ENCODE peak calls at places on chromosomes 13 and 19, in five cellular contexts. One of them, this sample, is unnamed. For H3K27me3, the result is how much of the 10 kb centered on the place peaks cover.

GRCh38 chr13:22789027-22789593 is 391.7 kb upstream of the SGCG start:
- DNase-seq in adipocyte: no peak
- DNase-seq in vagina: no peak
- DNase-seq in breast epithelium: no peak
- DNase-seq in left ventricle myocardium inferior: no peak
- DNase-seq in this sample: no peak

GRCh38 chr19:48544856-48545750 is 6.9 kb upstream of the SULT2B1 start:
- DNase-seq in adipocyte: no peak
- DNase-seq in vagina: no peak
- DNase-seq in breast epithelium: no peak
- DNase-seq in left ventricle myocardium inferior: no peak
- DNase-seq in this sample: no peak

GRCh38 chr13:73300718-73301425 is 242.1 kb downstream of the KLF5 start:
- DNase-seq in adipocyte: no peak
- DNase-seq in vagina: no peak
- DNase-seq in breast epithelium: no peak
- DNase-seq in left ventricle myocardium inferior: no peak
- DNase-seq in this sample: no peak

GRCh38 chr13:53064721-53065120 is 36.1 kb downstream of the OLFM4 start:
- DNase-seq in adipocyte: no peak
- DNase-seq in vagina: no peak
- DNase-seq in breast epithelium: no peak
- DNase-seq in left ventricle myocardium inferior: no peak
- DNase-seq in this sample: no peak

GRCh38 chr13:23709521-23709920 is 139.3 kb downstream of the TNFRSF19 start:
- DNase-seq in adipocyte: no peak
- DNase-seq in vagina: no peak
- DNase-seq in breast epithelium: no peak
- DNase-seq in left ventricle myocardium inferior: no peak
- DNase-seq in this sample: no peak

GRCh38 chr19:611506-611869 is 21.8 kb downstream of the HCN2 start:
- DNase-seq in adipocyte: peak
- DNase-seq in vagina: no peak
- DNase-seq in breast epithelium: no peak
- DNase-seq in left ventricle myocardium inferior: no peak
- DNase-seq in this sample: peak

GRCh38 chr13:63279136-63279535 is 1863.5 kb upstream of the PCDH20 start:
- DNase-seq in adipocyte: no peak
- DNase-seq in vagina: no peak
- DNase-seq in breast epithelium: no peak
- DNase-seq in left ventricle myocardium inferior: no peak
- DNase-seq in this sample: no peak

GRCh38 chr19:6100284-6100915 is 9.9 kb downstream of the RFX2 start:
- DNase-seq in adipocyte: no peak
- DNase-seq in vagina: no peak
- DNase-seq in breast epithelium: no peak
- DNase-seq in left ventricle myocardium inferior: no peak
- DNase-seq in this sample: no peak

GRCh38 chr13:23147264-23147663 is 33.5 kb upstream of the SGCG start:
- DNase-seq in adipocyte: no peak
- DNase-seq in vagina: no peak
- DNase-seq in breast epithelium: no peak
- DNase-seq in left ventricle myocardium inferior: no peak
- DNase-seq in this sample: no peak

GRCh38 chr13:73952683-73953082 is 181.5 kb downstream of the KLF12 start:
- DNase-seq in adipocyte: no peak
- DNase-seq in vagina: no peak
- DNase-seq in breast epithelium: no peak
- DNase-seq in left ventricle myocardium inferior: no peak
- DNase-seq in this sample: peak

GRCh38 chr19:55484571-55485438 is at the start of gene NAT14:
- DNase-seq in adipocyte: peak
- DNase-seq in vagina: no peak
- DNase-seq in breast epithelium: no peak
- DNase-seq in left ventricle myocardium inferior: peak
- DNase-seq in this sample: no peak

GRCh38 chr19:5711713-5712161 is 8.2 kb downstream of the LONP1 start:
- DNase-seq in adipocyte: no peak
- DNase-seq in vagina: no peak
- DNase-seq in breast epithelium: no peak
- DNase-seq in left ventricle myocardium inferior: no peak
- DNase-seq in this sample: no peak

GRCh38 chr19:17379221-17379631 is 2.1 kb upstream of the PLVAP start:
- DNase-seq in adipocyte: no peak
- DNase-seq in vagina: no peak
- DNase-seq in breast epithelium: no peak
- DNase-seq in left ventricle myocardium inferior: no peak
- DNase-seq in this sample: no peak

GRCh38 chr19:1084024-1084868 is 10.9 kb downstream of the POLR2E start:
- DNase-seq in adipocyte: no peak
- DNase-seq in vagina: no peak
- DNase-seq in breast epithelium: no peak
- DNase-seq in left ventricle myocardium inferior: no peak
- DNase-seq in this sample: no peak

GRCh38 chr13:35144496-35144895 is 202.4 kb downstream of the NBEA start:
- DNase-seq in adipocyte: peak
- DNase-seq in vagina: no peak
- DNase-seq in breast epithelium: no peak
- DNase-seq in left ventricle myocardium inferior: no peak
- DNase-seq in this sample: peak

GRCh38 chr19:3367572-3368440 is 1.4 kb downstream of the NFIC start:
- DNase-seq in adipocyte: no peak
- DNase-seq in vagina: no peak
- DNase-seq in breast epithelium: no peak
- DNase-seq in left ventricle myocardium inferior: no peak
- DNase-seq in this sample: no peak

DNA sequence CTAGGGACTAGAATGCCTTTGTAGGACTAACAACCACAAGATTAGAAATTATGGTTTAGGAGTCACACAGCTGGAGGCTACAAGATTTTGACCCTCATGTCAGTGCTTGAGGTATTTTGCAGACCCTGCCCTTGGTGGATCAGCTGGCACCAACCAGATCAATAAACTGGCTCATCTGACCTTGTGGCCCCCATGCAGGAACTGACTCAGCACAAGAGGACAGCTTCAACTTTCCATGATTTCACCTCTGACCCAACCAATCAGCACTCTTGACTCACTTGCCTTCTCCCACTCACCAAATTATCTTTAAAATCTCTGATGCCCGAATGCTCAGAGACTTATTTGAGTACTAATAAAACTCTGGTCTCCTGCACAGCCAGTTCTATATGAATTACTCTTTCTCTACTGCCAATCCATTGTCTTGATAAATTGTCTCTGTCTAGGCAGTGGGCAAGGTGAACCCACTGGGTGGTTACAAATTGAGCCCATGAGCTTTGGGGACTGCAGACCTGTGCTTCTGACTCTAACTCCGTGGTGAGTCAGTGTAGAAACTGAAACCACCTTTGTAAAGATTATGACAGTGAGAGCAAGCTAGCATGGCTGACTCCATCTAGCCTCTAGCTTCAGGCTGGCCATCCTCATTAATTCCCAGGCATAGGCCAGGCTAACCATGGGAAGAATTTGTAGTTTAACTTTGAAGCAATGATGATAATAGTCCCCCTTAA is 33.8 kb upstream of the CEACAM8 start:
- DNase-seq in adipocyte: no peak
- DNase-seq in vagina: no peak
- DNase-seq in breast epithelium: no peak
- DNase-seq in left ventricle myocardium inferior: no peak
- DNase-seq in this sample: no peak
- H3K27me3 ChIP-seq in adipocyte: under half
- H3K27me3 ChIP-seq in vagina: under half
- H3K27me3 ChIP-seq in breast epithelium: under half
- H3K27me3 ChIP-seq in left ventricle myocardium inferior: under half
- H3K27me3 ChIP-seq in this sample: under half

DNA sequence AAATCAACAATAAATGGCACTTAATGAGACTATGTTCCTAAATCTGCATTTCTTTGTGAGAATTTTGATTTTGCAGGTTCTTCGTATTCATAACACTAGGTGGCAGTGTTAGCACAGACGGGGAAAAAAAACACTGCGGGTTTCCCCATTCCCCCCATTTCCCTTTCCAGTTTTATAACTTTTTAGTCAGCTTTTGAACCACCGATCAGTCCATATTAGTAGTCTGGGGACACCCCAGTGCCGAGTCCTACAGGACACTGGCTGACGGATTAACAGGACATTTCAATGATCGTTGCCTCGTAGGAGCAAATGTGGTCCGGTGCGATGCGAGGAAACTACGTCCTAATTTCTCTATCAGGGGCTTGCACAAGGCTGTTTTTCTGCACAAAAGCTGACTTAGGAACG is 234.3 kb downstream of the LMO7 start:
- DNase-seq in adipocyte: peak
- DNase-seq in vagina: no peak
- DNase-seq in breast epithelium: no peak
- DNase-seq in left ventricle myocardium inferior: no peak
- DNase-seq in this sample: no peak
- H3K4me3 ChIP-seq in adipocyte: peak
- H3K4me3 ChIP-seq in vagina: peak
- H3K4me3 ChIP-seq in breast epithelium: peak
- H3K4me3 ChIP-seq in left ventricle myocardium inferior: peak
- H3K4me3 ChIP-seq in this sample: peak

GRCh38 chr19:38975861-38976271 is 324 bp upstream of the FBXO17 start:
- DNase-seq in adipocyte: peak
- DNase-seq in vagina: no peak
- DNase-seq in breast epithelium: no peak
- DNase-seq in left ventricle myocardium inferior: no peak
- DNase-seq in this sample: no peak

GRCh38 chr19:38979867-38980266 is 4.3 kb upstream of the FBXO17 start:
- DNase-seq in adipocyte: no peak
- DNase-seq in vagina: no peak
- DNase-seq in breast epithelium: no peak
- DNase-seq in left ventricle myocardium inferior: no peak
- DNase-seq in this sample: no peak

GRCh38 chr19:38977445-38978314 is 2.1 kb upstream of the FBXO17 start:
- DNase-seq in adipocyte: no peak
- DNase-seq in vagina: no peak
- DNase-seq in breast epithelium: no peak
- DNase-seq in left ventricle myocardium inferior: no peak
- DNase-seq in this sample: no peak

GRCh38 chr19:38980583-38981374 is 5.2 kb upstream of the FBXO17 start:
- DNase-seq in adipocyte: no peak
- DNase-seq in vagina: no peak
- DNase-seq in breast epithelium: no peak
- DNase-seq in left ventricle myocardium inferior: no peak
- DNase-seq in this sample: no peak

DNA sequence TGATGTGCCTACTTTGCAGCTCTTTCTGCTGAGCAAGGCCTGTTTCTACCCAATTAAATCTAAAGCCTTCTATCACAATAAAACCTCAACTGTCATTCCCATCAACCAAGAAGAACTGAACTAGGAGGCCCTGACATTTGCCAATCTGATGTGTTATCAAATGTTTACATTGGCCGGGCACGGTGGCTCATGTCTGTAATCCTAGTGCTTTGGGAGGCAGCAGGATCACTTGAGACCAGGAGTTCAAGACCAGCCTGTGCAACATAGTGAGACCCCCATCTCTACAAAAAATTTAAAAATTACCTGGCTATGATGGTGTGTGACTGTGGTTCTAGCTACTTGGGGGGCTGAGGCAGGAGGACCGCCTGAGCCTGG is 2.8 kb upstream of the FBXO17 start:
- DNase-seq in adipocyte: no peak
- DNase-seq in vagina: no peak
- DNase-seq in breast epithelium: no peak
- DNase-seq in left ventricle myocardium inferior: no peak
- DNase-seq in this sample: no peak
- H3K27me3 ChIP-seq in adipocyte: under half
- H3K27me3 ChIP-seq in vagina: under half
- H3K27me3 ChIP-seq in breast epithelium: under half
- H3K27me3 ChIP-seq in left ventricle myocardium inferior: half or more
- H3K27me3 ChIP-seq in this sample: under half

GRCh38 chr13:60162096-60162495 is 1.6 kb downstream of the DIAPH3 start:
- DNase-seq in adipocyte: no peak
- DNase-seq in vagina: no peak
- DNase-seq in breast epithelium: no peak
- DNase-seq in left ventricle myocardium inferior: no peak
- DNase-seq in this sample: no peak
- H3K4me3 ChIP-seq in adipocyte: no peak
- H3K4me3 ChIP-seq in vagina: no peak
- H3K4me3 ChIP-seq in breast epithelium: no peak
- H3K4me3 ChIP-seq in left ventricle myocardium inferior: no peak
- H3K4me3 ChIP-seq in this sample: no peak

GRCh38 chr13:28539625-28540286 is 44.8 kb upstream of the FLT1 start:
- DNase-seq in adipocyte: no peak
- DNase-seq in vagina: no peak
- DNase-seq in breast epithelium: no peak
- DNase-seq in left ventricle myocardium inferior: no peak
- DNase-seq in this sample: no peak
- H3K27me3 ChIP-seq in adipocyte: under half
- H3K27me3 ChIP-seq in vagina: under half
- H3K27me3 ChIP-seq in breast epithelium: under half
- H3K27me3 ChIP-seq in left ventricle myocardium inferior: under half
- H3K27me3 ChIP-seq in this sample: under half

DNA sequence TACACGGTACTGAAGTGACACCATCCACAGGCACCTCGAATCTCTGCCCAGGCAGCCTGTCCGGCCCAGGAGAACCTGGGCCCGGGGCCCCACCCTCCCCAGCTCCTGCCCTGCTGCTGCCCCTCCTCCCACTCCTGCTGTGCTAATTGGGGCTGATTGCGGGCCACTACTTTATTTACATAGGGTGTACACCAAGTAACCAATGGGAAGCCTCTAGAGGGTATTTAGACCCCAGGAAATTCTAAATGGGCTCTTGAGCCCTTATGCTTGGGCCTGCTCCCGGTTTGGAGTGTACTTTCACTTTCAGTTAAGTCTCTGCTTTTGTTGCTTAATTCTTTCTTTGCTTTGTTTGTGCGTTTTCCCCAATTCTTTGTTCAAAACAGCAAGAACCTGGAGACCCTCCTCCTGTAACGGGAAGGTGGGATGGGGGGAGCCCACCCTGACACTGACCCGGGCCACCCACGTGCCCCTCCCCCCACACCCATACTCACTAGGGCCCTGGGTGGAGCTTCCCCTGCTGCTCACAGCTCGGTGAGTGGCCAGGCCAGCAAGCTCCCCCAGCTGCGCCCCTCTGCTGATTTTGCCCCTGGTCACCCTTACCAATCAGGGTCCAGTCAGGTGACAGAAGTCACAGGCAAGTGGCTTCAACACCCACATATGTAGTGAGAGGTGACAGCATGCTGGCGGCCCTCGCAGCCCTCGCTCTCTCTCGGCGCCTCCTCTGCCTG is 9.4 kb downstream of the SCGB2B2 start:
- DNase-seq in adipocyte: peak
- DNase-seq in vagina: no peak
- DNase-seq in breast epithelium: no peak
- DNase-seq in left ventricle myocardium inferior: no peak
- DNase-seq in this sample: no peak
- H3K4me3 ChIP-seq in adipocyte: peak
- H3K4me3 ChIP-seq in vagina: peak
- H3K4me3 ChIP-seq in breast epithelium: peak
- H3K4me3 ChIP-seq in left ventricle myocardium inferior: peak
- H3K4me3 ChIP-seq in this sample: peak

GRCh38 chr19:30369833-30370232 is 2.4 kb upstream of the ZNF536 start:
- DNase-seq in adipocyte: no peak
- DNase-seq in vagina: no peak
- DNase-seq in breast epithelium: no peak
- DNase-seq in left ventricle myocardium inferior: no peak
- DNase-seq in this sample: no peak
- H3K27me3 ChIP-seq in adipocyte: under half
- H3K27me3 ChIP-seq in vagina: under half
- H3K27me3 ChIP-seq in breast epithelium: under half
- H3K27me3 ChIP-seq in left ventricle myocardium inferior: half or more
- H3K27me3 ChIP-seq in this sample: under half